ENCODE peak calls at places on chromosome 18, in four cellular contexts. One of them, this sample, is unnamed.

GRCh38 chr18:75252136-75252535 is 41.5 kb downstream of the TSHZ1 start:
- DNase-seq in RWPE1: no peak
- DNase-seq in lower lobe of right lung: no peak
- DNase-seq in HCT116: no peak
- DNase-seq in this sample: no peak

GRCh38 chr18:25005602-25006375 is 346.2 kb downstream of the ZNF521 start:
- DNase-seq in RWPE1: peak
- DNase-seq in lower lobe of right lung: no peak
- DNase-seq in HCT116: no peak
- DNase-seq in this sample: no peak

GRCh38 chr18:74990563-74991081 is 218.3 kb downstream of the PTGR3 start:
- DNase-seq in RWPE1: no peak
- DNase-seq in lower lobe of right lung: no peak
- DNase-seq in HCT116: no peak
- DNase-seq in this sample: no peak

GRCh38 chr18:24659837-24660720 is 199.6 kb downstream of the HRH4 start:
- DNase-seq in RWPE1: no peak
- DNase-seq in lower lobe of right lung: peak
- DNase-seq in HCT116: no peak
- DNase-seq in this sample: no peak

GRCh38 chr18:36337679-36338419 is 40.3 kb downstream of the FHOD3 start:
- DNase-seq in RWPE1: no peak
- DNase-seq in lower lobe of right lung: no peak
- DNase-seq in HCT116: no peak
- DNase-seq in this sample: no peak

GRCh38 chr18:45760443-45761036 is 36.6 kb downstream of the SLC14A1 start:
- DNase-seq in RWPE1: peak
- DNase-seq in lower lobe of right lung: no peak
- DNase-seq in HCT116: no peak
- DNase-seq in this sample: no peak

GRCh38 chr18:43935051-43935412 is 657.7 kb upstream of the SYT4 start:
- DNase-seq in RWPE1: no peak
- DNase-seq in lower lobe of right lung: no peak
- DNase-seq in HCT116: no peak
- DNase-seq in this sample: no peak

GRCh38 chr18:46169464-46169941 is 65.3 kb downstream of the HAUS1 start:
- DNase-seq in RWPE1: no peak
- DNase-seq in lower lobe of right lung: no peak
- DNase-seq in HCT116: no peak
- DNase-seq in this sample: no peak

GRCh38 chr18:1846640-1847039 is 724.7 kb downstream of the METTL4 start:
- DNase-seq in RWPE1: peak
- DNase-seq in lower lobe of right lung: no peak
- DNase-seq in HCT116: no peak
- DNase-seq in this sample: no peak

GRCh38 chr18:2589345-2590060 is 18.1 kb downstream of the NDC80 start:
- DNase-seq in RWPE1: peak
- DNase-seq in lower lobe of right lung: no peak
- DNase-seq in HCT116: peak
- DNase-seq in this sample: peak

DNA sequence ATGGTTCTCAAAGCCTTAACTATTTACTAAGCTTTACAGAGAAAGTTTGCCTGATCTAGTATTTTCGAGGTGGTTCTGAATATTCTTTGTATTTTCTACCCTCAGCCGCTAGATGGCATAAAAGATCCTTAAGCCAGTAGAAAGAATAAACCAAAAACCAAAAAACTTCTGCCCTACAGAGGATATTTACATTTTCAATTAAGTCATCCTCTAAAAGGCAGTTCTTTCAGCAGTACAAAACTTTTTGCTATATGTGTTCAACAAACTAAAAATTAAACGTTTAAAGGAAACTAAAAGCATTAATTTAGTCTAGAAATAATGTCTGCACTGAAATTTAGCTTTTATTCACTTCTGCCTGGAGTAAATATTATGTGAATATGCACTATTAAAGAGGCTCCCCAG is 297.5 kb downstream of the PIEZO2 start:
- DNase-seq in RWPE1: peak
- DNase-seq in lower lobe of right lung: no peak
- DNase-seq in HCT116: peak
- DNase-seq in this sample: no peak
- H3K27ac ChIP-seq in RWPE1: no peak
- H3K27ac ChIP-seq in lower lobe of right lung: no peak
- H3K27ac ChIP-seq in HCT116: no peak
- H3K27ac ChIP-seq in this sample: no peak

GRCh38 chr18:34660572-34660971 is 49.5 kb upstream of the DTNA start:
- DNase-seq in RWPE1: no peak
- DNase-seq in lower lobe of right lung: no peak
- DNase-seq in HCT116: no peak
- DNase-seq in this sample: no peak
- H3K27ac ChIP-seq in RWPE1: no peak
- H3K27ac ChIP-seq in lower lobe of right lung: no peak
- H3K27ac ChIP-seq in HCT116: no peak
- H3K27ac ChIP-seq in this sample: no peak

GRCh38 chr18:58728719-58729118 is 57.5 kb downstream of the MALT1 start:
- DNase-seq in RWPE1: no peak
- DNase-seq in lower lobe of right lung: no peak
- DNase-seq in HCT116: no peak
- DNase-seq in this sample: no peak

GRCh38 chr18:58730618-58731017 is 59.4 kb downstream of the MALT1 start:
- DNase-seq in RWPE1: no peak
- DNase-seq in lower lobe of right lung: no peak
- DNase-seq in HCT116: no peak
- DNase-seq in this sample: no peak

GRCh38 chr18:58723810-58724602 is 52.7 kb downstream of the MALT1 start:
- DNase-seq in RWPE1: no peak
- DNase-seq in lower lobe of right lung: no peak
- DNase-seq in HCT116: no peak
- DNase-seq in this sample: no peak

GRCh38 chr18:58726671-58727070 is 55.4 kb downstream of the MALT1 start:
- DNase-seq in RWPE1: no peak
- DNase-seq in lower lobe of right lung: no peak
- DNase-seq in HCT116: no peak
- DNase-seq in this sample: no peak

GRCh38 chr18:58727776-58728500 is 56.7 kb downstream of the MALT1 start:
- DNase-seq in RWPE1: no peak
- DNase-seq in lower lobe of right lung: no peak
- DNase-seq in HCT116: no peak
- DNase-seq in this sample: no peak
- H3K27ac ChIP-seq in RWPE1: no peak
- H3K27ac ChIP-seq in lower lobe of right lung: no peak
- H3K27ac ChIP-seq in HCT116: no peak
- H3K27ac ChIP-seq in this sample: no peak

GRCh38 chr18:6411367-6411766 is 3.3 kb downstream of the L3MBTL4 start:
- DNase-seq in RWPE1: no peak
- DNase-seq in lower lobe of right lung: no peak
- DNase-seq in HCT116: no peak
- DNase-seq in this sample: no peak

GRCh38 chr18:6414723-6415362 is at the start of gene L3MBTL4:
- DNase-seq in RWPE1: peak
- DNase-seq in lower lobe of right lung: peak
- DNase-seq in HCT116: no peak
- DNase-seq in this sample: no peak

GRCh38 chr18:6413554-6414117 is 1.1 kb downstream of the L3MBTL4 start:
- DNase-seq in RWPE1: no peak
- DNase-seq in lower lobe of right lung: no peak
- DNase-seq in HCT116: no peak
- DNase-seq in this sample: no peak

GRCh38 chr18:6414118-6414722 is 491 bp downstream of the L3MBTL4 start:
- DNase-seq in RWPE1: peak
- DNase-seq in lower lobe of right lung: peak
- DNase-seq in HCT116: no peak
- DNase-seq in this sample: no peak

DNA sequence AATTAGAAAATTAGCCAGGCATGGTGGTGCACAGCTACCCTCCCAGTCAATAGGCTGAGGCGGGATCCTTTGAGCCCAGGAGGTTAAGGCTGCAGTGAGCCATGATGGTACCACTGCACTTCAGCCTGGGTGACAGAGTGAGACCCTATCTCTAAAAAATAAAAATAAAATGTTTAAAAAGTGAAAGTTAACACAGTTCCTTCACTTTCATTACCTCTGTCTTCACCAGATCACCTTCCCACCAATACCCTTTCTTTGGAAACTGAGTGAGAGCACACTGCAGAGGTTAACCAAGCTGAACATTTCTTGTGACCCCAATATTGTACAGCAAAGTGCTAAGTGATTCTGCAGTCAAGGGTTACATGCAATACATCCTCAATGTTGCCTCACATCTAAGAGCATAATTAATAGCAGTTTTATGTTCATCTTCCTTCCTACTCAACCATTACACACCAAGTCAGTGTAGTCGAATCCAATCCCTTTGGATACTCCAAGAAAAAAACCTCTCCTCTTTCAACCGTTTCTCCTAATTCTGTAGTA is 1.7 kb downstream of the L3MBTL4 start:
- DNase-seq in RWPE1: no peak
- DNase-seq in lower lobe of right lung: no peak
- DNase-seq in HCT116: no peak
- DNase-seq in this sample: no peak
- H3K27ac ChIP-seq in RWPE1: no peak
- H3K27ac ChIP-seq in lower lobe of right lung: no peak
- H3K27ac ChIP-seq in HCT116: no peak
- H3K27ac ChIP-seq in this sample: no peak

GRCh38 chr18:23416283-23416682 is 36.8 kb upstream of the RIOK3 start:
- DNase-seq in RWPE1: no peak
- DNase-seq in lower lobe of right lung: no peak
- DNase-seq in HCT116: no peak
- DNase-seq in this sample: no peak

GRCh38 chr18:23415530-23415929 is 37.6 kb upstream of the RIOK3 start:
- DNase-seq in RWPE1: no peak
- DNase-seq in lower lobe of right lung: no peak
- DNase-seq in HCT116: no peak
- DNase-seq in this sample: no peak

DNA sequence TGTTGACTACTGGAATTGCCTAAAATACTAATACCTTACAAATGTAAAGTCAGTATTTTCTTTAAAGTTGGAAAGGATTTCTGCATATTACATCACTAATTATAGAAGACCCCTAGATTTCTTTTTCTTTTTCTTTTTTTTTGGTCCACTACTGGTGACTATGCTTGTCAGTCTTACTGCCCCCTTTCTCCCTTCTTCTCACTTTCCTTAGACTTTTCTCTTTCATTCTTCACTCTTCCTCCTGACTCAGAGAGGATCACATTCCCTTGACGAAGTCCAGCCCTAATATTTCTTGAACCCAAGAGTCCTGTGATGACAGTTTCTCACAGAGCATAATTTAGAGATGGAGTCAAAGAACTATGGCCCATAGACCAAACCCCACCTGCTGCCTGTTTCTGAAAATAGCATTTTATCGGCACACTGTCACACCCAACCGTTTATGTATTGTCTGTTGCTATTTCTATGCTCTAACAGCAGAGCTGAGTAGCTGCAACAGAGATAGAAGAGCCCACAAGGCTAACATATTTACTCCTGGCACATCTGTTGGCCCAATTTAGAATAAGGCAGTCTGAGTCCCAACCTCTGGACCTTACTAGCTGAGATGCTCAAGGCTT is 40.6 kb upstream of the RIOK3 start:
- DNase-seq in RWPE1: no peak
- DNase-seq in lower lobe of right lung: no peak
- DNase-seq in HCT116: no peak
- DNase-seq in this sample: no peak
- H3K27ac ChIP-seq in RWPE1: no peak
- H3K27ac ChIP-seq in lower lobe of right lung: no peak
- H3K27ac ChIP-seq in HCT116: no peak
- H3K27ac ChIP-seq in this sample: no peak

GRCh38 chr18:12823892-12824291 is 60.1 kb downstream of the PTPN2 start:
- DNase-seq in RWPE1: no peak
- DNase-seq in lower lobe of right lung: no peak
- DNase-seq in HCT116: no peak
- DNase-seq in this sample: no peak

GRCh38 chr18:12828116-12829051 is 55.7 kb downstream of the PTPN2 start:
- DNase-seq in RWPE1: no peak
- DNase-seq in lower lobe of right lung: no peak
- DNase-seq in HCT116: no peak
- DNase-seq in this sample: no peak

GRCh38 chr18:12825230-12825629 is 58.8 kb downstream of the PTPN2 start:
- DNase-seq in RWPE1: no peak
- DNase-seq in lower lobe of right lung: no peak
- DNase-seq in HCT116: no peak
- DNase-seq in this sample: no peak

GRCh38 chr18:12827588-12827987 is 56.4 kb downstream of the PTPN2 start:
- DNase-seq in RWPE1: no peak
- DNase-seq in lower lobe of right lung: no peak
- DNase-seq in HCT116: no peak
- DNase-seq in this sample: no peak
- H3K27ac ChIP-seq in RWPE1: no peak
- H3K27ac ChIP-seq in lower lobe of right lung: no peak
- H3K27ac ChIP-seq in HCT116: no peak
- H3K27ac ChIP-seq in this sample: no peak